ENCODE peak calls at places on chromosome 12, in nine cellular contexts. One of them, this sample, is unnamed.

GRCh38 chr12:49293056-49293956 is 1.6 kb upstream of the PRPH start:
- DNase-seq in CD4-positive, CD25-positive, alpha-beta regulatory T cell: no peak
- DNase-seq in ovary: peak; percentile 46
- DNase-seq in aorta: peak; percentile 88
- DNase-seq in stomach: peak; percentile 62
- DNase-seq in spleen: peak; percentile 73
- DNase-seq in cardiac muscle cell: peak; percentile 53
- DNase-seq in heart left ventricle: peak; percentile 44
- DNase-seq in PC-3: no peak
- DNase-seq in this sample: no peak

GRCh38 chr12:93163260-93164036 is 214.3 kb upstream of the NUDT4 start:
- DNase-seq in cardiac muscle cell: no peak
- DNase-seq in aorta: no peak
- DNase-seq in ovary: no peak
- DNase-seq in PC-3: peak; percentile 26
- DNase-seq in heart left ventricle: no peak
- DNase-seq in stomach: no peak
- DNase-seq in CD4-positive, CD25-positive, alpha-beta regulatory T cell: no peak
- DNase-seq in spleen: no peak
- DNase-seq in this sample: no peak

GRCh38 chr12:67813509-67813908 is 165.0 kb downstream of the DYRK2 start:
- DNase-seq in ovary: no peak
- DNase-seq in CD4-positive, CD25-positive, alpha-beta regulatory T cell: no peak
- DNase-seq in aorta: no peak
- DNase-seq in spleen: no peak
- DNase-seq in PC-3: peak; percentile 65
- DNase-seq in stomach: no peak
- DNase-seq in cardiac muscle cell: no peak
- DNase-seq in heart left ventricle: no peak
- DNase-seq in this sample: no peak

GRCh38 chr12:25135531-25136154 is 59.3 kb downstream of the DNAI7 start:
- DNase-seq in ovary: no peak
- DNase-seq in aorta: no peak
- DNase-seq in cardiac muscle cell: no peak
- DNase-seq in spleen: no peak
- DNase-seq in heart left ventricle: no peak
- DNase-seq in stomach: no peak
- DNase-seq in PC-3: no peak
- DNase-seq in CD4-positive, CD25-positive, alpha-beta regulatory T cell: no peak
- DNase-seq in this sample: no peak

GRCh38 chr12:91380651-91381050 is 198.0 kb upstream of the DCN start:
- DNase-seq in CD4-positive, CD25-positive, alpha-beta regulatory T cell: no peak
- DNase-seq in cardiac muscle cell: no peak
- DNase-seq in heart left ventricle: no peak
- DNase-seq in PC-3: no peak
- DNase-seq in spleen: no peak
- DNase-seq in ovary: no peak
- DNase-seq in stomach: no peak
- DNase-seq in aorta: no peak
- DNase-seq in this sample: no peak

GRCh38 chr12:7937867-7938506 is 2.0 kb upstream of the SLC2A3 start:
- DNase-seq in cardiac muscle cell: peak; percentile 47
- DNase-seq in ovary: no peak
- DNase-seq in heart left ventricle: no peak
- DNase-seq in CD4-positive, CD25-positive, alpha-beta regulatory T cell: no peak
- DNase-seq in stomach: no peak
- DNase-seq in spleen: no peak
- DNase-seq in PC-3: no peak
- DNase-seq in aorta: no peak
- DNase-seq in this sample: no peak

GRCh38 chr12:58931518-58931917 is 11.2 kb upstream of the LRIG3 start:
- DNase-seq in PC-3: no peak
- DNase-seq in ovary: no peak
- DNase-seq in aorta: no peak
- DNase-seq in spleen: no peak
- DNase-seq in CD4-positive, CD25-positive, alpha-beta regulatory T cell: no peak
- DNase-seq in heart left ventricle: no peak
- DNase-seq in stomach: no peak
- DNase-seq in cardiac muscle cell: no peak
- DNase-seq in this sample: no peak

GRCh38 chr12:83190631-83191390 is 504.1 kb downstream of the TMTC2 start:
- DNase-seq in CD4-positive, CD25-positive, alpha-beta regulatory T cell: no peak
- DNase-seq in ovary: no peak
- DNase-seq in spleen: no peak
- DNase-seq in PC-3: no peak
- DNase-seq in stomach: no peak
- DNase-seq in heart left ventricle: no peak
- DNase-seq in cardiac muscle cell: no peak
- DNase-seq in aorta: no peak
- DNase-seq in this sample: no peak

DNA sequence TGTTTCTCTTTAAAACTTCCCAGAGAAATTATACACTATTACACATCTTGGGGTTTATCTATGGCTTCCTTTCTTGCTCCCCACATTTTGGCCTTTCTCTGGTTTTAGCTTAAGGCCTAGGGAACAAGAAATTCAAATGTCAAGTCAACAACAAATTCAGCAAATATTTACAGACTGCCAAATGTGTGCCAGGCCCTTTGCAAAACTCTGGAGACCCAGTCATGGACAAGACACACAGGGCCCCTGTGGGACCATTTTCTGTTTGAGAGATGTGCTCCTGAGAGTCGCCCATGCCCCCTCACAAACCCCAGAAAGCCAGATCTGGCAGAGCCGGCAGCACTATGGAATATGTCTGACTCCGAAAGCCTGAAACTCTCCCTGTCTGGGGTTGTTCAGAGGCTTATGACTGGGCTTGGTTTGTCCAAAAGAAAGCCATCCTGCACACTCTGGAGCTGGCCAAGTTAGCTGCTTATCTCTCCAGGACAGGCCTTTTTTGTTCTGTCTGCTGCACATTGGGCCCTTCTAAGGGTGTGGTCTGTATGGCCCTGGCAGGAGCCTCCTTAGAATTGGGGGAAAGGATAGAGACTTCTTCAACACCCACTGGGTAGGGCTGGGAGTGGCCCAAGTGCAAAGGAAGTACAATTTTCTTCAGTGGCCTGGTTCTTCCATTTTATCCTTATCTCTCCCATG is 1.1 kb upstream of the KRT3 start:
- DNase-seq in PC-3: peak; percentile 45
- DNase-seq in spleen: peak; percentile 15
- DNase-seq in cardiac muscle cell: no peak
- DNase-seq in stomach: no peak
- DNase-seq in CD4-positive, CD25-positive, alpha-beta regulatory T cell: no peak
- DNase-seq in heart left ventricle: no peak
- DNase-seq in ovary: no peak
- DNase-seq in aorta: no peak
- DNase-seq in this sample: no peak
- H3K4me1 ChIP-seq in PC-3: peaks cover 69% of the 10 kb centered on the region
- H3K4me1 ChIP-seq in spleen: no peaks in the 10 kb centered on the region
- H3K4me1 ChIP-seq in cardiac muscle cell: no peaks in the 10 kb centered on the region
- H3K4me1 ChIP-seq in stomach: peaks cover 13% of the 10 kb centered on the region
- H3K4me1 ChIP-seq in CD4-positive, CD25-positive, alpha-beta regulatory T cell: no peaks in the 10 kb centered on the region
- H3K4me1 ChIP-seq in heart left ventricle: no peaks in the 10 kb centered on the region
- H3K4me1 ChIP-seq in ovary: no peaks in the 10 kb centered on the region
- H3K4me1 ChIP-seq in aorta: no peaks in the 10 kb centered on the region
- H3K4me1 ChIP-seq in this sample: no peaks in the 10 kb centered on the region

GRCh38 chr12:64064706-64065105 is 157.4 kb downstream of the KICS2 start:
- DNase-seq in stomach: no peak
- DNase-seq in heart left ventricle: no peak
- DNase-seq in spleen: no peak
- DNase-seq in PC-3: no peak
- DNase-seq in cardiac muscle cell: no peak
- DNase-seq in ovary: no peak
- DNase-seq in CD4-positive, CD25-positive, alpha-beta regulatory T cell: no peak
- DNase-seq in aorta: no peak
- DNase-seq in this sample: no peak

GRCh38 chr12:64066052-64066451 is 156.0 kb downstream of the KICS2 start:
- DNase-seq in PC-3: no peak
- DNase-seq in stomach: no peak
- DNase-seq in spleen: no peak
- DNase-seq in ovary: no peak
- DNase-seq in cardiac muscle cell: no peak
- DNase-seq in heart left ventricle: no peak
- DNase-seq in aorta: no peak
- DNase-seq in CD4-positive, CD25-positive, alpha-beta regulatory T cell: no peak
- DNase-seq in this sample: no peak

GRCh38 chr12:64063121-64063520 is 159.0 kb downstream of the KICS2 start:
- DNase-seq in spleen: no peak
- DNase-seq in ovary: no peak
- DNase-seq in stomach: no peak
- DNase-seq in heart left ventricle: no peak
- DNase-seq in CD4-positive, CD25-positive, alpha-beta regulatory T cell: no peak
- DNase-seq in cardiac muscle cell: no peak
- DNase-seq in PC-3: no peak
- DNase-seq in aorta: no peak
- DNase-seq in this sample: no peak

GRCh38 chr12:64064240-64064639 is 157.9 kb downstream of the KICS2 start:
- DNase-seq in heart left ventricle: no peak
- DNase-seq in aorta: no peak
- DNase-seq in cardiac muscle cell: no peak
- DNase-seq in PC-3: no peak
- DNase-seq in spleen: no peak
- DNase-seq in ovary: no peak
- DNase-seq in CD4-positive, CD25-positive, alpha-beta regulatory T cell: no peak
- DNase-seq in stomach: no peak
- DNase-seq in this sample: no peak

DNA sequence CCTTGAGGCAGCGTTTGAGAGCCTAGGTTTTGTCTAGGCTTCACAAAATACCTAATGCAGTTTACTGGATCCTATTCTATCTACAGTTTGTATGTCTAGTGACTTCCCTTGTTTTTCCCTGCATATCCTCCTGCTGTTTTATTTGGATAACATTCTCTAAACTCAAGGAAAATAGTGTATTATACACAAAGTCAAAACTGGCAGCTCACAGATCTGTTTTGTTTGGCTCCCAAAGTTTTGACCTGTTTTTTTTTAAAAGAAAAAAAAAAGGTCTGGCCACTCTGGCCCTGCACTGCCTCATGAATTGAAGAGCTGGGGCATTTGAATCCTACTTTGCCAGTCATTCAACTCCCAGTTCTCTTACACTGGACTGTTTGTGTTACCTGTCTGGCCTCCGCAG is 155.3 kb downstream of the KICS2 start:
- DNase-seq in spleen: no peak
- DNase-seq in cardiac muscle cell: no peak
- DNase-seq in PC-3: no peak
- DNase-seq in ovary: no peak
- DNase-seq in heart left ventricle: no peak
- DNase-seq in stomach: no peak
- DNase-seq in aorta: no peak
- DNase-seq in CD4-positive, CD25-positive, alpha-beta regulatory T cell: no peak
- DNase-seq in this sample: no peak
- H3K27ac ChIP-seq in spleen: no peak overlapping the region
- H3K27ac ChIP-seq in cardiac muscle cell: no peak overlapping the region
- H3K27ac ChIP-seq in PC-3: no peak overlapping the region
- H3K27ac ChIP-seq in ovary: no peak overlapping the region
- H3K27ac ChIP-seq in heart left ventricle: no peak overlapping the region
- H3K27ac ChIP-seq in stomach: no peak overlapping the region
- H3K27ac ChIP-seq in aorta: no peak overlapping the region
- H3K27ac ChIP-seq in CD4-positive, CD25-positive, alpha-beta regulatory T cell: no peak overlapping the region
- H3K27ac ChIP-seq in this sample: no peak overlapping the region

GRCh38 chr12:131385313-131386166 is 325.4 kb upstream of the SFSWAP start:
- DNase-seq in cardiac muscle cell: no peak
- DNase-seq in heart left ventricle: no peak
- DNase-seq in stomach: no peak
- DNase-seq in PC-3: no peak
- DNase-seq in ovary: no peak
- DNase-seq in aorta: no peak
- DNase-seq in CD4-positive, CD25-positive, alpha-beta regulatory T cell: no peak
- DNase-seq in spleen: peak; percentile 66
- DNase-seq in this sample: no peak

GRCh38 chr12:131383291-131383690 is 327.6 kb upstream of the SFSWAP start:
- DNase-seq in heart left ventricle: no peak
- DNase-seq in stomach: no peak
- DNase-seq in PC-3: no peak
- DNase-seq in ovary: no peak
- DNase-seq in CD4-positive, CD25-positive, alpha-beta regulatory T cell: no peak
- DNase-seq in aorta: no peak
- DNase-seq in spleen: peak; percentile 41
- DNase-seq in cardiac muscle cell: no peak
- DNase-seq in this sample: no peak

GRCh38 chr12:131386167-131386521 is 324.7 kb upstream of the SFSWAP start:
- DNase-seq in CD4-positive, CD25-positive, alpha-beta regulatory T cell: no peak
- DNase-seq in stomach: no peak
- DNase-seq in heart left ventricle: no peak
- DNase-seq in ovary: no peak
- DNase-seq in cardiac muscle cell: no peak
- DNase-seq in aorta: no peak
- DNase-seq in spleen: no peak
- DNase-seq in PC-3: no peak
- DNase-seq in this sample: no peak

GRCh38 chr12:131383741-131384543 is 326.9 kb upstream of the SFSWAP start:
- DNase-seq in CD4-positive, CD25-positive, alpha-beta regulatory T cell: no peak
- DNase-seq in aorta: no peak
- DNase-seq in PC-3: no peak
- DNase-seq in spleen: peak; percentile 58
- DNase-seq in stomach: no peak
- DNase-seq in heart left ventricle: no peak
- DNase-seq in ovary: no peak
- DNase-seq in cardiac muscle cell: no peak
- DNase-seq in this sample: no peak

DNA sequence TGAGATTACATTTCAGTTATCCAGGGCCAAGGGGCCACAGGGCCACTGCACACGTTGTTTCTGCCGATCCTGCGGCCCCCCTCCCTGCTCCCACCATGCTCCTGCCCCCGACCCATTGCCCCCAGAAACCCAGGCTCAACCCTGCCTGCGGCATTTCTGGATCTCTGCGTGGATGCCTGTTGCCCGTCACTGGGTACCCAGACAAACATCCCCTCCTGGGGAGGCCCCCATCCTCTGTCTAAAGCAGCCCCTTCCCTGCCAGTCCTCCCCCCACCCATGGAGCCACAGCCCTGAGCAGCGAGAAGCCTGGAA is 326.4 kb upstream of the SFSWAP start:
- DNase-seq in aorta: no peak
- DNase-seq in PC-3: no peak
- DNase-seq in ovary: no peak
- DNase-seq in CD4-positive, CD25-positive, alpha-beta regulatory T cell: no peak
- DNase-seq in spleen: peak; percentile 53
- DNase-seq in cardiac muscle cell: no peak
- DNase-seq in heart left ventricle: no peak
- DNase-seq in stomach: no peak
- DNase-seq in this sample: no peak
- H3K4me1 ChIP-seq in aorta: no peaks in the 10 kb centered on the region
- H3K4me1 ChIP-seq in PC-3: no peaks in the 10 kb centered on the region
- H3K4me1 ChIP-seq in ovary: peaks cover 2% of the 10 kb centered on the region
- H3K4me1 ChIP-seq in CD4-positive, CD25-positive, alpha-beta regulatory T cell: no peaks in the 10 kb centered on the region
- H3K4me1 ChIP-seq in spleen: no peaks in the 10 kb centered on the region
- H3K4me1 ChIP-seq in cardiac muscle cell: no peaks in the 10 kb centered on the region
- H3K4me1 ChIP-seq in heart left ventricle: no peaks in the 10 kb centered on the region
- H3K4me1 ChIP-seq in stomach: no peaks in the 10 kb centered on the region
- H3K4me1 ChIP-seq in this sample: no peaks in the 10 kb centered on the region

DNA sequence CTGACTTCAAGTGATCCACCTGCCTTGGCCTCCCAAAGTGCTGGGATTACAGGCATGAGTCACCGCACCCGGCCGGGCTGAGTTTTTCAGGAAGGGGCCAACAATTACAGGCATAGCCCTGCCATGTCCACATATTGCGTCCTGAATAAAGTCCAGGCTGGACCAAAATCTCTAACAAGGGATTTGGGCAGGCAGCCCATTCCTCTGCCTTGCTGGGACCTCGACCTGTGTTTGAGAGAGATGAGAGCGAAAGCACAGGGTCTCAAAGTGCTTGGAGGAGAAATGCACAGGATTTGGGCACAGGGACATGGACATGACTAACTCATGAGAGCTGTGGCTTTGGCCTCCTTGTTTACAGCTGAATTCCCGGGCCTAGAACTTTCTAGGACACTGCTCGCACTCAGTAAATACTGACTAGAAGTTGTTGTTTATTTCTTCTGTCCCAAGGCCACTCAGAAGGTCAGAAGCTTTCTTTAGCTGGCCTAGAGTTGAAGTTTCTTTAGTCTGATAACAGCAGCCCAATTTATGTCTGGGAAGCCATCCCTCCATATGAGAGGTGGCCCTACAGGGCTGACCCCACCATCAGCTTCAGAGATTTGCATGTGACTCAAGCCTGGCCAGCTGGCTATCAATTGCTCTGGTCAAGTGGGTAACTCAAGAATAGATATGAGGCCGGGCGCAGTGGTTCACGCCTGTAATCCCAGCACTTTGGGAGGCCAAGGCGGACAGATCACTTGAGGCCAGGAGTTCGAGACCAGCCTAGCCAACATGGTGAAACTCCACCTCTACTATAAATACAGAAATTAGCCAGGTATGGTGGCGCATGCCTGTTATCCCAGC is 11.7 kb downstream of the CAMKK2 start:
- DNase-seq in CD4-positive, CD25-positive, alpha-beta regulatory T cell: no peak
- DNase-seq in aorta: no peak
- DNase-seq in heart left ventricle: no peak
- DNase-seq in cardiac muscle cell: no peak
- DNase-seq in ovary: peak; percentile 71
- DNase-seq in PC-3: no peak
- DNase-seq in stomach: peak; percentile 39
- DNase-seq in spleen: no peak
- DNase-seq in this sample: no peak
- H3K27ac ChIP-seq in CD4-positive, CD25-positive, alpha-beta regulatory T cell: no peak overlapping the region
- H3K27ac ChIP-seq in aorta: no peak overlapping the region
- H3K27ac ChIP-seq in heart left ventricle: peak overlapping the region; percentile 19
- H3K27ac ChIP-seq in cardiac muscle cell: peak overlapping the region; percentile 48
- H3K27ac ChIP-seq in ovary: peak overlapping the region; percentile 45
- H3K27ac ChIP-seq in PC-3: no peak overlapping the region
- H3K27ac ChIP-seq in stomach: peak overlapping the region; percentile 39
- H3K27ac ChIP-seq in spleen: peak overlapping the region; percentile 97
- H3K27ac ChIP-seq in this sample: peak overlapping the region; percentile 68